ENCODE peak calls at places on chromosomes 3 and 15, in four cellular contexts. X, F, O and D are unnamed samples.

GRCh38 chr3:129213238-129213637 is 29.5 kb upstream of the CNBP start:
- DNase-seq in F (no peak), X (no peak), O (no peak), D (no peak)

GRCh38 chr3:32392530-32393302 is 1.1 kb downstream of the CMTM7 start:
- DNase-seq in O (peak), F (peak), X (peak), D (peak)

GRCh38 chr15:41483115-41483514 is 10.6 kb upstream of the ITPKA start:
- DNase-seq in X (no peak), F (no peak), O (no peak), D (no peak)

GRCh38 chr3:37968784-37969600 is 21.6 kb upstream of the VILL start:
- DNase-seq in X (no peak), O (no peak), F (no peak), D (no peak)

GRCh38 chr15:80588801-80589200 is 106.3 kb upstream of the ABHD17C start:
- DNase-seq in O (peak), F (no peak), X (peak), D (peak)

GRCh38 chr3:127970966-127971592 is 56.0 kb downstream of the KBTBD12 start:
- DNase-seq in O (peak), X (peak), F (no peak), D (peak)

GRCh38 chr3:196093271-196094111 is 11.6 kb upstream of the TFRC start:
- DNase-seq in F (no peak), X (peak), O (peak), D (no peak)

GRCh38 chr15:86164222-86164898 is 84.7 kb downstream of the AGBL1 start:
- DNase-seq in O (peak), F (no peak), X (no peak), D (peak)

GRCh38 chr15:64519897-64520296 is 59.5 kb downstream of the ZNF609 start:
- DNase-seq in F (no peak), O (no peak), X (no peak), D (no peak)

GRCh38 chr3:128343287-128344045 is 123.2 kb downstream of the DNAJB8 start:
- DNase-seq in F (no peak), O (peak), X (peak), D (peak)

GRCh38 chr3:195539479-195539878 is 3.6 kb downstream of the PPP1R2 start:
- DNase-seq in F (no peak), O (no peak), X (no peak), D (no peak)

GRCh38 chr3:126971891-126972351 is 11.0 kb upstream of the PLXNA1 start:
- DNase-seq in O (peak), X (peak), F (peak), D (no peak)

GRCh38 chr3:183554377-183554776 is 1.1 kb downstream of the KLHL6 start:
- DNase-seq in F (no peak), X (no peak), O (no peak), D (peak)

GRCh38 chr3:171768281-171768925 is 41.9 kb downstream of the PLD1 start:
- DNase-seq in O (no peak), X (no peak), F (no peak), D (no peak)

GRCh38 chr3:193029800-193030199 is 112.1 kb upstream of the MB21D2 start:
- DNase-seq in O (no peak), X (no peak), F (no peak), D (peak)

GRCh38 chr15:33586791-33587697 is 276.3 kb downstream of the RYR3 start:
- DNase-seq in X (no peak), F (no peak), O (no peak), D (peak)

DNA sequence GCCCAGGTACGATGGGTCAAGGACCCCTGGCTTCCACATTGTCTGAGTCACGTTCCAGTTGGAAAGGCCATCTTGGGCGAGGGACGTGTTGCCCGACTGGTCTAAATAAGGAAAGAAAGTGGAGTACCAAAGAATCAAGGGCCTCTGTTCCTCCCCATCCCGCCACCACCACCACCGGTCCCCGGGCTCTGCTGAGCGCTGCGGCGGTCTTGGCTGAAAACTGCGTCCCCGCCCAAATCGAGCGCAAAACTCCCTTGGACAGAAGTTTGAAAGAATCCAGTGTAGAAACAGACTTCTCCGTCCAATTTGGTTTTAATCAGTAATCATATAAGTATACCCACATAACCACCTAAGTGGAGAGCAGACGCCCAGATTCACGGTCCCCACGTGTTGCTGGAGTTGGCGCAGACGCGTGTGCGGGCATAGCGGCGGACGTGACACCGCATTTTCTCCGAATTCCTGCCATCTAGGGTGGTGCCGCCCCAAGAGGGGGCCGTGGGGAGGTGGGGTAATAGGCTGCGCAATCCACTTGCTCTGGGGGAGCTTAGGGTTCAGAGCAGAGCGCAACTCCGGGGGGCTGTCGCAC is 243.8 kb upstream of the TOPAZ1 start:
- DNase-seq in F (no peak), X (peak), O (peak), D (no peak)
- H3K4me3 ChIP-seq in F (peak), X (peak), O (peak), D (peak)

DNA sequence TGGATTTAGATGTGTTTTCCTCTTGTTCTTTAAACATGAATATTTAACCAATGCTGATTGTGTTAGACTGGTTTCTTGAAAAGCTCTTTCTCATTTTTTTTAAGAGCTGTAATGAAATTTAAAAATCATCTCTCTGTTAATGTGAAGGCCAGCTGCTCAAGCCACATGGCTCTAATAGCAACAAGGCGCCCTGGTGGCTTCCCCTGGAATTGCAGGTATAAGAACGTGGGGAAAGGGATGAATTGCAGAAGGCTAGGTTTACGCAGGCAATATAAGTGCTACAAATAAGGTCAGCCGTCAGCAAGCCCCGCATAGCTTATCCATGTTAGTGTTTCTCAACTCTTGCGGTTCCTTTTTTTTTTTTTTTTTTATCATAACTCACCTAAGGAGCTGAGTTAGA is 108.5 kb downstream of the SAMMSON start:
- DNase-seq in X (peak), O (peak), F (no peak), D (peak)
- TF ChIP-seq CTCF in X (peak), O (peak), F (peak), D (peak)

GRCh38 chr3:112746675-112747276 is 99.9 kb downstream of the CD200R1L start:
- DNase-seq in O (peak), X (no peak), F (no peak), D (peak)
- H3K4me3 ChIP-seq in O (no peak), X (no peak), F (no peak), D (no peak)

GRCh38 chr15:71276355-71276665 is 161.0 kb downstream of the THSD4 start:
- DNase-seq in O (no peak), X (no peak), F (no peak), D (peak)

GRCh38 chr15:71274448-71274798 is 159.2 kb downstream of the THSD4 start:
- DNase-seq in F (no peak), X (no peak), O (peak), D (no peak)

GRCh38 chr15:71273731-71274447 is 158.6 kb downstream of the THSD4 start:
- DNase-seq in X (no peak), O (peak), F (no peak), D (no peak)

GRCh38 chr15:71275098-71275497 is 159.8 kb downstream of the THSD4 start:
- DNase-seq in O (peak), X (peak), F (no peak), D (peak)

DNA sequence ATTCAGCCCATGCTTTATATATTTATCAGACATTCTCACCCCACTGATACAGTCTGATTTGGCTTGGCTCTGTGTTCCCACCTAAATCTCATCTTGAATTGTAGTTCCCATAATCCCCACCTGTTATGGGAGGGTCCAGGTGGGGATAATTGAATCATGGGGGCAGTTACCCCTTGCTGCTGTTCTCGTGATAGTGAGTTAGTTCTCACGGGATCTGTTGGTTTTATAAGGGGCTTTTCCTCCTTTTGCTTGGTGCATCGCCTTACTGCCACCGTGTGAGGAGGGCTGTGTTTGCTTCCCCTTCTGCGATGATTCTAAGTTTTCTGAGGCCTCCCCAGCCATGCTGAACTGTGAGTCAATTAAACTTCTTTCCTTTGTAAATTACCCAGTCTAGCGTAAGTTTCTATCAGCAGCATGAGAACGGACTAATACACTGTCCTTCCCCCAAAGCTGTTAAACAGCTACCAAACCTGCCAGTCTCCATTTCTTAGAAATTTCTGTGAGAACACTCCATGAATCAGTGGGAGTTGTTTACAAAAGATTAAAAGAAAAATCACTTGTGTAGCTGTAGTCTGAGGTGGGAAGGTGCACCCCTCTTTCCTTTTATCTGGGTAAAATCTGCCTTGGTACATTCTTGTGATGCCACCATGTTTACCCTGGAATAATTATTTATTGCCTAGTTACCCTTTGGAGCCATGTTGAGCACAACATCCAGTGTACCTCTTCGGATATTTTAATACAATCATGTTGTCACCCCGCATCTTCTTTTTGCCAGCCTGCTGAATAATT is 160.5 kb downstream of the THSD4 start:
- DNase-seq in F (no peak), O (no peak), X (no peak), D (peak)
- TF ChIP-seq CTCF in F (no peak), O (no peak), X (no peak), D (no peak)

DNA sequence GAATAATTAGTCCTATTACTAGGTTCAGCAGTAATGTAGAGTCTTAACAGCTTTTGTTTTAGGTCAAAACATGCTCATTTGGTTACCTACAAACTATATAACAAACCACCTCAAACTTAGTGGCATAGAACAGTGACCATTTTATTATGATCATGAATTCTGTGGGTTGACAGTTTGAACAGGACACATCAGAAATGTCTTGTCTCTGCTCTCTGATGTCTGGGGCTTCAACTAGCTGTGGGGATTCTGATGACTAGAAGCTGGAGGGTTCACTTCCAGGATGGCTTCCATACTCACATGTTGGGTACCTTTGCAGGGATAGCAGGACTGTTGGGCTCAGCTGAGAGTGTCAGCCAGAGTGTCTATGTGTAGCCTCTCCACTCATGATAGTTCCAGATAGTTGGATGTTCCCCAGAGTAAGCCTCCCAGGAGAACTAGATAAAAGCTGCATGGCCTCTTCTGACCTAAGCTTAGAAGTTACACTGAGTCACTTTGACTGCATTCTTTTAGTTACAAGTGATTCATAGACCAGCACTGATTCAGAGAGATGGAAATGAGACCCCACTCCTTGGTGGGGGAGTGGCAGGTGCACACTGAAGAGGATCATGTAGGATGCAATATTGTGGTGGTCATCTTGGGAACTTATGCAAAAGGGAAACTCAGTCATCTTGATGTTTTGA is 32.6 kb downstream of the PLCL2 start:
- DNase-seq in O (peak), X (no peak), F (no peak), D (peak)
- H3K4me3 ChIP-seq in O (no peak), X (no peak), F (no peak), D (no peak)

DNA sequence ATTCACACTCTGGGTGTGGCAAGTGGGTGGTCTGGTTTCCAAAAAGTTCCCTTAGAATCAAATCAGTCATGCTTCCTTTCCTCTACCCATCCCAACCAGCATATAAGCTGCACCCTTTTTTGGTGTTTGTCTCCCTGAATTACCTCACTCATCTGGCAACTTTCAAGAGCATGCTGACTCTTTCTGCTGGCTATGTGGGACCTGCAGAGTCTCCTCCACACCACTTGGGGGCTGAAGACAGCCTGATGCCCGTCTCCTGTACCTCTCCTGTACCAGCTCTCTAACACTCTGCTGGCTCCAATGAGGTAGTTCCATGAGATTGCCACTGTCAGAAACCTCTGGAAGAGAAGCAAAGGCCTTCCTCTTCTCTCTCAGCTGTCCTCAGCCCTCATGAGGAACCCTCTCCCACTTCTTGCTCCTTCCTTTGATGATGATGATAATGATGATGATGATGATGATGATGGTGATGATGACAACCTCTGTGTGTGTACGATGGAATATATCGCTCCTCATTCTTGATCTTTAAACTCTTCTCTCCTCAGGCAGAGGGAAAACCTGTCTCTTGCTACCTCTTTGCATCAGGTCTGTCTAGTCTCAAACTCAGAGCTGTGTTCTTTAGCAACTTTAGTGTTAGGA is 257.4 kb downstream of the ZNF621 start:
- DNase-seq in O (peak), X (no peak), F (no peak), D (no peak)
- TF ChIP-seq CTCF in O (peak), X (no peak), F (no peak), D (no peak)

GRCh38 chr3:149653564-149653963 is 4.3 kb downstream of the WWTR1 start:
- DNase-seq in F (no peak), O (no peak), X (no peak), D (no peak)
- H3K4me3 ChIP-seq in F (peak), O (peak), X (peak), D (no peak)